ENCODE peak calls at places on chromosomes 11 and 22, in four cellular contexts. One of them, this sample, is unnamed.

GRCh38 chr11:46246514-46246913 is 30.9 kb upstream of the CREB3L1 start:
- DNase-seq in SK-N-SH: no peak
- DNase-seq in H9: no peak
- DNase-seq in endothelial cell of umbilical vein: no peak
- DNase-seq in this sample: peak

GRCh38 chr11:47233989-47234668 is 14.5 kb downstream of the ACP2 start:
- DNase-seq in H9: peak
- DNase-seq in endothelial cell of umbilical vein: peak
- DNase-seq in SK-N-SH: peak
- DNase-seq in this sample: peak

GRCh38 chr22:38468761-38469305 is 937 bp downstream of the KDELR3 start:
- DNase-seq in endothelial cell of umbilical vein: no peak
- DNase-seq in H9: no peak
- DNase-seq in SK-N-SH: no peak
- DNase-seq in this sample: no peak

GRCh38 chr11:122317337-122317736 is 201.3 kb upstream of the BLID start:
- DNase-seq in SK-N-SH: no peak
- DNase-seq in H9: no peak
- DNase-seq in endothelial cell of umbilical vein: no peak
- DNase-seq in this sample: peak

GRCh38 chr11:1548221-1549070 is 23.6 kb downstream of the DUSP8 start:
- DNase-seq in SK-N-SH: peak
- DNase-seq in H9: peak
- DNase-seq in endothelial cell of umbilical vein: peak
- DNase-seq in this sample: peak

GRCh38 chr11:32176223-32176811 is 85.4 kb downstream of the RCN1 start:
- DNase-seq in H9: peak
- DNase-seq in SK-N-SH: peak
- DNase-seq in endothelial cell of umbilical vein: peak
- DNase-seq in this sample: peak

GRCh38 chr11:2669926-2670469 is 29.8 kb downstream of the KCNQ1OT1 start:
- DNase-seq in endothelial cell of umbilical vein: no peak
- DNase-seq in H9: peak
- DNase-seq in SK-N-SH: no peak
- DNase-seq in this sample: no peak

GRCh38 chr11:2376751-2377451 is at the start of gene CD81:
- DNase-seq in endothelial cell of umbilical vein: no peak
- DNase-seq in SK-N-SH: peak
- DNase-seq in H9: peak
- DNase-seq in this sample: peak

GRCh38 chr22:30806391-30806861 is 111.8 kb downstream of the OSBP2 start:
- DNase-seq in endothelial cell of umbilical vein: peak
- DNase-seq in H9: peak
- DNase-seq in SK-N-SH: no peak
- DNase-seq in this sample: peak

GRCh38 chr22:20965104-20965887 is 1.8 kb upstream of the AIFM3 start:
- DNase-seq in H9: no peak
- DNase-seq in endothelial cell of umbilical vein: no peak
- DNase-seq in SK-N-SH: peak
- DNase-seq in this sample: no peak

GRCh38 chr22:30127749-30128166 is 47.5 kb downstream of the HORMAD2 start:
- DNase-seq in H9: no peak
- DNase-seq in endothelial cell of umbilical vein: no peak
- DNase-seq in SK-N-SH: no peak
- DNase-seq in this sample: peak

GRCh38 chr11:104073950-104074349 is 37.5 kb downstream of the DDI1 start:
- DNase-seq in H9: peak
- DNase-seq in SK-N-SH: no peak
- DNase-seq in endothelial cell of umbilical vein: no peak
- DNase-seq in this sample: peak

GRCh38 chr11:85752890-85753581 is 57.9 kb downstream of the SYTL2 start:
- DNase-seq in endothelial cell of umbilical vein: peak
- DNase-seq in H9: no peak
- DNase-seq in SK-N-SH: no peak
- DNase-seq in this sample: no peak

GRCh38 chr11:46380340-46381045 is 976 bp upstream of the MDK start:
- DNase-seq in endothelial cell of umbilical vein: peak
- DNase-seq in H9: peak
- DNase-seq in SK-N-SH: peak
- DNase-seq in this sample: peak

GRCh38 chr11:75014129-75014528 is 25.4 kb downstream of the NEU3 start:
- DNase-seq in endothelial cell of umbilical vein: peak
- DNase-seq in H9: no peak
- DNase-seq in SK-N-SH: no peak
- DNase-seq in this sample: peak

GRCh38 chr11:94400839-94401772 is at the start of gene GPR83:
- DNase-seq in H9: peak
- DNase-seq in endothelial cell of umbilical vein: peak
- DNase-seq in SK-N-SH: peak
- DNase-seq in this sample: peak

GRCh38 chr11:108364159-108364558 is 103.2 kb downstream of the C11orf65 start:
- DNase-seq in H9: no peak
- DNase-seq in SK-N-SH: no peak
- DNase-seq in endothelial cell of umbilical vein: no peak
- DNase-seq in this sample: peak

GRCh38 chr22:36201630-36202312 is at the start of gene APOL4:
- DNase-seq in SK-N-SH: peak
- DNase-seq in H9: no peak
- DNase-seq in endothelial cell of umbilical vein: no peak
- DNase-seq in this sample: peak

GRCh38 chr11:44189986-44190882 is 94.8 kb downstream of the EXT2 start:
- DNase-seq in endothelial cell of umbilical vein: no peak
- DNase-seq in H9: no peak
- DNase-seq in SK-N-SH: no peak
- DNase-seq in this sample: no peak

GRCh38 chr11:34585870-34586654 is 34.8 kb upstream of the EHF start:
- DNase-seq in endothelial cell of umbilical vein: peak
- DNase-seq in H9: no peak
- DNase-seq in SK-N-SH: peak
- DNase-seq in this sample: peak

GRCh38 chr11:113667801-113668200 is 38.3 kb downstream of the TMPRSS5 start:
- DNase-seq in endothelial cell of umbilical vein: no peak
- DNase-seq in H9: no peak
- DNase-seq in SK-N-SH: no peak
- DNase-seq in this sample: peak

GRCh38 chr22:17783317-17783716 is 9.0 kb upstream of the BID start:
- DNase-seq in endothelial cell of umbilical vein: no peak
- DNase-seq in H9: no peak
- DNase-seq in SK-N-SH: no peak
- DNase-seq in this sample: no peak

GRCh38 chr11:101187748-101188147 is 58.1 kb upstream of the PGR start:
- DNase-seq in SK-N-SH: no peak
- DNase-seq in endothelial cell of umbilical vein: no peak
- DNase-seq in H9: no peak
- DNase-seq in this sample: no peak

GRCh38 chr11:62880231-62880802 is 379 bp upstream of the SLC3A2 start:
- DNase-seq in SK-N-SH: no peak
- DNase-seq in endothelial cell of umbilical vein: peak
- DNase-seq in H9: no peak
- DNase-seq in this sample: peak

GRCh38 chr11:117333921-117334320 is 6.3 kb downstream of the CEP164 start:
- DNase-seq in H9: no peak
- DNase-seq in SK-N-SH: no peak
- DNase-seq in endothelial cell of umbilical vein: no peak
- DNase-seq in this sample: no peak

GRCh38 chr11:117327567-117328413 is at the start of gene CEP164:
- DNase-seq in H9: peak
- DNase-seq in SK-N-SH: peak
- DNase-seq in endothelial cell of umbilical vein: peak
- DNase-seq in this sample: peak

GRCh38 chr11:117332843-117333242 is 5.2 kb downstream of the CEP164 start:
- DNase-seq in H9: no peak
- DNase-seq in endothelial cell of umbilical vein: no peak
- DNase-seq in SK-N-SH: no peak
- DNase-seq in this sample: no peak

DNA sequence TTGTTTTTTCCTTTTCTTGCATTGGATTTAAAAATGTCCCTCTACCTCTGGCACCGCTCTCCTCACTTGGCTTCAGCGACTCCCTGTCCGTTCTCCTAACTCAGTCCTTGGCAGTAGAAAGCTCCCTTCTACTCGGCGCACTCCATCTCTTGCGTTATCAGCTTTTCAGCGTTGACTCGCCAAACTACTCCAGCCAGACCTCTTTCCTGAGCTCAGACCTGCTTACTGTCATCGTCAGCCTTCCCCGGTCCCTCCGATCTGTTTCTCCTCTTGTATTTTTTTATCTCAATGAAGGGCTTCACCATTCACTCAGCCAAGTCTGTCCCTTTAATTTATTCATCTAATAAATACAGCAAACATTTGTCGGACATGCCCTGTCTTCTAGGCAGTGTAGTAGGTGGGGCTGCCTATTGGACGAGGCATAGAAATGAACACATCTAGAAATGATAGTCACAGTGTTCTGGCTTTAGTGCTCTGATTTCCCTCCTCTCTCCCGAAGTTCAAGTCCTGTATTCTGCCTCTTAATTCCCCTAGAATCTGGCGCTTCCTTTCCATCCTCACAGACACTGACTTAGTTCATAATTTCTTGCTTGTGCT is 858 bp downstream of the CEP164 start:
- DNase-seq in H9: peak
- DNase-seq in endothelial cell of umbilical vein: peak
- DNase-seq in SK-N-SH: peak
- DNase-seq in this sample: peak
- H3K27ac ChIP-seq in H9: no peak
- H3K27ac ChIP-seq in endothelial cell of umbilical vein: peak
- H3K27ac ChIP-seq in SK-N-SH: peak
- H3K27ac ChIP-seq in this sample: peak

DNA sequence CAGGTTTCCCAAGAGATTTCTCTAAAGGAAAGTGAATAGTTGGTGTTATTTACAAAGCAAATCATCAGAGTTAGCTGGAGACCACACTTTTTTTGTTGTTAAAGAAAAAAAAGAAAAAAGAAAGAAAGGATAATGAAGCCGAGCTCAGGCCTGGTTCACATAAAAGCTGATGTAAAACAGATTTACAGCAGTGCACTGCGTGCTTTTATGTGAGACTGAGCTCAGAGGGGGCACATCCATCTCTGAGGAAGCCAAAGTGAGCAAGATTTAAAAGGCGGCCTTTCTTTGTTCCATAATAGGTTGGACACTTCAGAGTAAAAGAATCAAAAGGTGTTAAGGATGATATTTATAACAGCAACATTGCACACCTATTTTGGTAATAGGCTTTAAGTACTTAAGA is 201.4 kb upstream of the NTM start:
- DNase-seq in endothelial cell of umbilical vein: no peak
- DNase-seq in H9: no peak
- DNase-seq in SK-N-SH: no peak
- DNase-seq in this sample: no peak
- H2AFZ ChIP-seq in endothelial cell of umbilical vein: no peak
- H2AFZ ChIP-seq in H9: no peak
- H2AFZ ChIP-seq in SK-N-SH: no peak
- H2AFZ ChIP-seq in this sample: no peak

DNA sequence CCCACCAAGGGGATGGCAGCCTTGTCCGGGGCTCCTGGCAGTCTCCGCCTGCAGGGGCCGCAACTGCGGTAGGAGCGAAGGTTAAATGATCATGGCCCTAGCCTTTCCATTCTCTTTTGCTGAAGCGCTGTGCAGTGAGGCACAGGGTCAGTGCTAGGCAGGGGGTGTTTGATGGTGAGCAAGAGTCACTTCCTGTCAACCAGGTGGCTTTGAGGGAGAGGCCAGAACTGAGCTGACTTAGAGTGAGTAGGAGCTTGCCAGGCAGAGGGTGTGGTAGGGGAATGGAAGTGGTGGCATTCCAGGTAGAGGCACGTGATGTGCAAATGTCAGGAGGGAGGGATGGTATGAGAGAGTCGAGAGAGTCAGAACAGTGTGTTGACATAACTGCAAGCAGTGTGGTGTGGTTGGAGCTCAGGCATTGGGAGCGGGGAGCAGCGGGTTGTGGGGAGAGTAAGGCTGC is 33.1 kb downstream of the AMPD3 start:
- DNase-seq in H9: peak
- DNase-seq in SK-N-SH: no peak
- DNase-seq in endothelial cell of umbilical vein: no peak
- DNase-seq in this sample: no peak
- H3K27ac ChIP-seq in H9: no peak
- H3K27ac ChIP-seq in SK-N-SH: no peak
- H3K27ac ChIP-seq in endothelial cell of umbilical vein: no peak
- H3K27ac ChIP-seq in this sample: no peak

GRCh38 chr22:50157976-50158375 is 12.6 kb upstream of the PANX2 start:
- DNase-seq in endothelial cell of umbilical vein: no peak
- DNase-seq in H9: peak
- DNase-seq in SK-N-SH: no peak
- DNase-seq in this sample: no peak

GRCh38 chr22:50162391-50162956 is 8.1 kb upstream of the PANX2 start:
- DNase-seq in SK-N-SH: no peak
- DNase-seq in H9: no peak
- DNase-seq in endothelial cell of umbilical vein: no peak
- DNase-seq in this sample: no peak

GRCh38 chr22:50160947-50161346 is 9.6 kb upstream of the PANX2 start:
- DNase-seq in SK-N-SH: no peak
- DNase-seq in H9: no peak
- DNase-seq in endothelial cell of umbilical vein: no peak
- DNase-seq in this sample: no peak

GRCh38 chr22:50165438-50166123 is 5.0 kb upstream of the PANX2 start:
- DNase-seq in SK-N-SH: no peak
- DNase-seq in H9: no peak
- DNase-seq in endothelial cell of umbilical vein: no peak
- DNase-seq in this sample: no peak

DNA sequence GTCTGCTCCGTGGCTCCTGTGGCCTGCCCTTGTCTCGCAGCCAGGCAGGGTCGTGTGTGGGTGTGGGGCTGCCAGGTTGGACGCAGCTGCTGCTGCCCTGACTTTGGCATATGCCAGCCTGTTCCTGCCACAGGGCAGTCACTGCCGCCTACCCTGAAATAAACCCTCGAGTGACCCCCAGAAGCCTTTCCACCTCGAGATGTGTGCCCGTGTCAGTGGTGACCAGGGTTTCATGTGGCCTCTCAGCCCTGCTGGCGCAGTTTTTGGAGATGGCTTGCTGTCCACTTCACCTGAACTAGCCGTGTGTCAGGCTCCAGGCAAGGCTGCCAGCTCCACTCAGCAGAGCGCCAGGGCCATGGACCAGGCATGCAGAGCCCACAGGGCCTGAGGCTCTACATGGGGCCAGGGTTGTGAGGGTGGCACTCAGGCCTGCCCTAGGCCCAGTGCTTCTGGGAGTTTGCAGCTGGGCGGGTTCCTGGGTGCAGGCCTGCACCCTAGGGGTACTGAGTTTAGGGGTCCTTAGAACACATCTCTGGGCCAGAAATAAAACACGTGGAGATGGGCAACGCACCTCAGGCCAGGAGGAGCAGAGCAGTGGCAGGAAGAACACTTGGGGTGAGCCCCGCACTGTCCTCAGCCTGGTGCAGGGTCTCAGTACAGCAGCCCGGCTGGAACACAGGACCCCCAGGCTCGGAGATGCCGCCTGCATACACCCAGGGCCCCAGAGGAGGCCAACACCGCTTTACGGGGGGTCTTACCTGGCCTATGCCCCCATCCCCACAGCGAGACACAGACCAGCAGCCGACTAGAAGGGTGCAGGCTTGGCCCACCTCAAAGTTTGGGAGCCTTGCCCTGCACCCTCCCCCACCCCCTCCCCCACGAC is 8.8 kb upstream of the PANX2 start:
- DNase-seq in SK-N-SH: no peak
- DNase-seq in H9: no peak
- DNase-seq in endothelial cell of umbilical vein: no peak
- DNase-seq in this sample: no peak
- H2AFZ ChIP-seq in SK-N-SH: no peak
- H2AFZ ChIP-seq in H9: no peak
- H2AFZ ChIP-seq in endothelial cell of umbilical vein: no peak
- H2AFZ ChIP-seq in this sample: no peak

This sample was measured in GM23248.